ENCODE peak calls at places on chromosome 12, in five cellular contexts. F, U, M, R and I are unnamed samples.

GRCh38 chr12:89873745-89874144 is 165.1 kb upstream of the ATP2B1 start:
- DNase-seq in F (peak), R (peak), U (peak), M (no peak), I (peak)

GRCh38 chr12:109291531-109292341 is 17.3 kb downstream of the FOXN4 start:
- DNase-seq in R (peak), U (peak), F (peak), M (no peak), I (peak)

GRCh38 chr12:62131153-62131552 is 129.1 kb upstream of the USP15 start:
- DNase-seq in U (no peak), F (no peak), M (no peak), R (no peak), I (no peak)

GRCh38 chr12:6336859-6337744 is 4.8 kb downstream of the TNFRSF1A start:
- DNase-seq in M (no peak), R (no peak), F (no peak), U (peak), I (no peak)

GRCh38 chr12:14906114-14906513 is 20.5 kb upstream of the MGP start:
- DNase-seq in U (no peak), M (no peak), F (no peak), R (no peak), I (no peak)

GRCh38 chr12:53973093-53974042 is at the start of gene HOXC11:
- DNase-seq in R (no peak), U (no peak), M (no peak), F (no peak), I (peak)

GRCh38 chr12:851913-852312 is 97.6 kb downstream of the RAD52 start:
- DNase-seq in R (peak), U (peak), F (peak), M (no peak), I (peak)

GRCh38 chr12:113261847-113262470 is 40.7 kb downstream of the TPCN1 start:
- DNase-seq in R (no peak), F (no peak), U (peak), M (no peak), I (no peak)

GRCh38 chr12:42143401-42144173 is 1.1 kb downstream of the GXYLT1 start:
- DNase-seq in M (no peak), U (peak), F (peak), R (peak), I (peak)

GRCh38 chr12:82529954-82530353 is 156.8 kb upstream of the TMTC2 start:
- DNase-seq in R (no peak), M (no peak), U (no peak), F (no peak), I (no peak)

GRCh38 chr12:106205208-106206069 is 42.4 kb downstream of the CKAP4 start:
- DNase-seq in F (no peak), R (no peak), U (no peak), M (no peak), I (peak)

GRCh38 chr12:112752298-112752697 is 39.2 kb upstream of the RPH3A start:
- DNase-seq in U (no peak), F (no peak), M (no peak), R (no peak), I (no peak)

GRCh38 chr12:57772429-57773322 is at the start of gene EEF1AKMT3:
- DNase-seq in F (no peak), R (peak), M (peak), U (peak), I (peak)

GRCh38 chr12:14986449-14986848 is 13.6 kb downstream of the PDE6H start:
- DNase-seq in U (no peak), F (no peak), R (no peak), M (no peak), I (no peak)

GRCh38 chr12:71688961-71689570 is 3.2 kb downstream of the TMEM19 start:
- DNase-seq in U (no peak), F (no peak), R (no peak), M (no peak), I (no peak)

GRCh38 chr12:48536602-48537001 is 11.2 kb downstream of the OR8S1 start:
- DNase-seq in M (no peak), R (no peak), U (no peak), F (no peak), I (no peak)

GRCh38 chr12:546920-547845 is 87.4 kb downstream of the B4GALNT3 start:
- DNase-seq in R (peak), F (no peak), U (peak), M (peak), I (peak)

GRCh38 chr12:131459666-131460365 is 251.1 kb upstream of the SFSWAP start:
- DNase-seq in U (no peak), R (no peak), F (no peak), M (no peak), I (no peak)

GRCh38 chr12:49652921-49653520 is 29.7 kb downstream of the PRPF40B start:
- DNase-seq in M (peak), U (no peak), R (no peak), F (no peak), I (no peak)

GRCh38 chr12:52805000-52805399 is 8.9 kb downstream of the KRT4 start:
- DNase-seq in R (no peak), M (no peak), F (no peak), U (no peak), I (no peak)

GRCh38 chr12:75289678-75290200 is 40.4 kb downstream of the CAPS2 start:
- DNase-seq in U (peak), M (no peak), R (peak), F (no peak), I (peak)

GRCh38 chr12:100128509-100128908 is 14.2 kb downstream of the BLTP3B start:
- DNase-seq in M (no peak), U (peak), F (peak), R (peak), I (peak)

GRCh38 chr12:46154221-46154975 is 114.4 kb downstream of the SLC38A1 start:
- DNase-seq in R (peak), F (peak), U (peak), M (no peak), I (peak)

GRCh38 chr12:944201-944600 is 5.3 kb downstream of the RAD52 start:
- DNase-seq in M (no peak), U (no peak), F (no peak), R (no peak), I (no peak)

GRCh38 chr12:15268927-15269552 is 47.8 kb upstream of the RERG start:
- DNase-seq in R (peak), F (peak), M (peak), U (peak), I (peak)

GRCh38 chr12:18747960-18748359 is 10.0 kb downstream of the CAPZA3 start:
- DNase-seq in U (peak), F (peak), R (peak), M (no peak), I (peak)

GRCh38 chr12:99024191-99024590 is 379.1 kb downstream of the APAF1 start:
- DNase-seq in F (no peak), M (no peak), R (no peak), U (no peak), I (no peak)

GRCh38 chr12:106342397-106343212 is 14.9 kb upstream of the POLR3B start:
- DNase-seq in R (peak), U (peak), F (peak), M (peak), I (peak)

GRCh38 chr12:93943766-93944165 is 204.6 kb upstream of the PLXNC1 start:
- DNase-seq in U (peak), R (peak), M (no peak), F (peak), I (peak)

GRCh38 chr12:91574975-91575374 is 392.4 kb upstream of the DCN start:
- DNase-seq in M (no peak), F (no peak), U (no peak), R (no peak), I (no peak)

GRCh38 chr12:12901158-12901791 is 9.9 kb downstream of the GPRC5A start:
- DNase-seq in U (peak), R (peak), F (peak), M (peak), I (peak)

GRCh38 chr12:113088971-113089756 is 32.6 kb downstream of the DTX1 start:
- DNase-seq in M (no peak), R (no peak), U (no peak), F (no peak), I (no peak)

GRCh38 chr12:42679402-42679801 is 89.9 kb upstream of the PRICKLE1 start:
- DNase-seq in R (peak), F (peak), U (no peak), M (no peak), I (no peak)

GRCh38 chr12:54701940-54702592 is 53.9 kb upstream of the DCD start:
- DNase-seq in F (peak), R (peak), U (peak), M (no peak), I (peak)

DNA sequence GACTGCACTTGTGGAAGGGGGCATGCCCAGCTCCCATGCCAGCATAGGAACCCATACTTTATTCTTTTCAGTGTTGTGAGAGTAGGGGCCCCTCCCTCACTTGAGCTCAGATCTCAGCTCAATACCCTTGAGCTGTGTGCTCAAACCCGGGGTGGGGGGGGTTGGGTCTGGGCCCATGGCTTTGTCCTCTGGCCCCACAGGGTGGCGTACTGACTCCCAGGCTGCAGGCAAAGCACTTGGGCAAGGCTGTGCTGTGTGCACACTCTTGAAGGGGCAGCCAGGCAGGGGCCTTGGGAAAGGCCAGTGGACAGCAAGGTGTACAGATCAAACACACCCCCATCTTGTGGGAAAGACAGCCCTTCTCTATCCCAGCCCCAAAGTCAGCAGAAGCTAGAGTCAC is 81.8 kb downstream of the WIF1 start:
- DNase-seq in M (no peak), U (no peak), F (no peak), R (no peak), I (no peak)
- TF ChIP-seq CTCF in M (no peak), U (no peak), F (no peak), R (no peak), I (no peak)

GRCh38 chr12:26226629-26227375 is 31.4 kb downstream of the SSPN start:
- DNase-seq in F (peak), M (peak), U (no peak), R (no peak), I (peak)

GRCh38 chr12:26224657-26225056 is 29.3 kb downstream of the SSPN start:
- DNase-seq in U (no peak), M (no peak), R (no peak), F (no peak), I (no peak)

GRCh38 chr12:26229910-26230309 is 34.5 kb downstream of the SSPN start:
- DNase-seq in F (no peak), U (no peak), M (no peak), R (peak), I (no peak)

GRCh38 chr12:26226119-26226518 is 30.7 kb downstream of the SSPN start:
- DNase-seq in F (no peak), R (no peak), M (no peak), U (no peak), I (no peak)

GRCh38 chr12:26227376-26227775 is 32.0 kb downstream of the SSPN start:
- DNase-seq in U (no peak), R (no peak), M (no peak), F (no peak), I (no peak)
- H3K4me3 ChIP-seq in U (no peak), R (no peak), M (no peak), F (peak), I (no peak)

GRCh38 chr12:32134144-32134888 is 27.7 kb downstream of the BICD1 start:
- DNase-seq in R (peak), U (peak), F (peak), M (no peak), I (peak)
- TF ChIP-seq CTCF in R (no peak), U (peak), F (peak), M (no peak), I (no peak)

DNA sequence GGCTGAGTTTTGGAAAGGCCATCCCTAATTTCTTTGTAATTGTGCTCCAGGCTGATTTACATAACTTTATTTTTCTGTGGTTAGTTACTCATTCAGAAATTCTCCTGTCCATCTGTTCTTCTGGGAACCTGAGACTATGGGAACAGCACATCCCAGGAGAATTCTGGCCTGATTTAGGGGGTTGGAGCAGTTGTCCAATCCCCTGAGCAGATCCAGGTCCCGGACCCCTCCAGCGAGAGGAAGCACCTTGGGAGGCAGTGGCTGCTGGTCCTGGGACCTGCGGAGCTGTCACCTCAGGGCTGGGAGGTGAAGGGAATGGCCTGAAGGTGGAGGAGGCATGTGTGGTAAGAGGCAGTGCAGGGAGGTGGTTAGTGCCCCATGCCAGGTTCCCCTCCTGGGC is 40.4 kb downstream of the TSPAN9 start:
- DNase-seq in M (no peak), F (peak), R (peak), U (peak), I (peak)
- H3K4me3 ChIP-seq in M (no peak), F (peak), R (no peak), U (no peak), I (no peak)

GRCh38 chr12:21962236-21962635 is 21.0 kb upstream of the ABCC9 start:
- DNase-seq in M (no peak), R (peak), F (peak), U (no peak), I (no peak)

GRCh38 chr12:21962821-21963220 is 21.6 kb upstream of the ABCC9 start:
- DNase-seq in R (no peak), F (no peak), U (no peak), M (no peak), I (no peak)
- TF ChIP-seq CTCF in R (no peak), F (no peak), U (no peak), M (no peak), I (no peak)

DNA sequence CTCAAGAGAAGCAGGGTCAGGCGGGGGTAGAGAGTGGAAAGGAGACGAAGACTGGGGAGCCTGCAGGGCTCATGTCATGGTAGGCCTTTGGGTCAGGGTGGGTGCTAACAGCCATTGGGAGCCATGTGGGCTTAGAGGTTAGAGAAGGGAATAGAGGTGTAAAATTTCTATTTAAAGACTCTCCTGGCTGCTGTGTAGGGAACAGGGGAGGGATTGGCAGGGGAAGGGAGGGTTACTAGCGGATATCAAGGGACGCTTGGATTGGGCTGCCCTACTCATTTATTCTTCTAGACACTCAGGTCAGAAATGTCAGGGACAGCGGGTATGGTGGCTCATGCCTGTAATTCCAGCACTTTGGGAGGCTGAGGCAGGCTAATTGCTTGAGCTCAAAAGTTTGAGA is 18.2 kb downstream of the WSCD2 start:
- DNase-seq in F (no peak), M (no peak), R (no peak), U (no peak), I (no peak)
- H3K4me3 ChIP-seq in F (no peak), M (no peak), R (no peak), U (no peak), I (no peak)

GRCh38 chr12:4540170-4540569 is 1.5 kb downstream of the RAD51AP1 start:
- DNase-seq in R (no peak), M (no peak), U (no peak), F (no peak), I (no peak)
- TF ChIP-seq CTCF in R (no peak), M (no peak), U (no peak), F (no peak), I (no peak)